ENCODE peak calls at places on chromosomes 12 and 14, in nine cellular contexts. V is epithelial cell of prostate, A is KG1, U is GM13976, Z is NCI-H2107, K is RCC 7860, H is AG09319, D is iPS DF 19.7, P is breast epithelium. S is an unnamed sample.

GRCh38 chr14:77133718-77134338 is 7.8 kb downstream of the ZDHHC22 start:
- DNase-seq in V (no peak), A (peak; percentile 5), U (peak; percentile 86), Z (no peak), K (peak; percentile 8), H (no peak), D (no peak), P (peak; percentile 65), S (no peak)

GRCh38 chr12:2879853-2880252 is 2.8 kb downstream of the RHNO1 start:
- DNase-seq in V (no peak), A (no peak), U (no peak), Z (no peak), K (no peak), H (no peak), D (no peak), P (no peak), S (no peak)

GRCh38 chr12:12194206-12194605 is 72.6 kb downstream of the LRP6 start:
- DNase-seq in V (no peak), A (no peak), U (no peak), Z (no peak), K (peak; percentile 18), H (no peak), D (no peak), P (no peak), S (no peak)

GRCh38 chr12:13487326-13487725 is 290.8 kb downstream of the EMP1 start:
- DNase-seq in V (no peak), A (no peak), U (no peak), Z (no peak), K (no peak), H (no peak), D (no peak), P (no peak), S (no peak)

GRCh38 chr14:21300892-21301291 is 21.0 kb downstream of the RPGRIP1 start:
- DNase-seq in V (no peak), A (no peak), U (peak; percentile 51), Z (no peak), K (no peak), H (no peak), D (no peak), P (no peak), S (no peak)

GRCh38 chr12:128784030-128784770 is 39.6 kb downstream of the SLC15A4 start:
- DNase-seq in V (no peak), A (no peak), U (no peak), Z (no peak), K (peak; percentile 81), H (no peak), D (no peak), P (no peak), S (no peak)

GRCh38 chr12:25730489-25731349 is 177.6 kb upstream of the LMNTD1 start:
- DNase-seq in V (no peak), A (peak; percentile 71), U (no peak), Z (no peak), K (no peak), H (no peak), D (peak; percentile 25), P (no peak), S (no peak)

GRCh38 chr12:13116259-13116658 is 12.8 kb upstream of the GSG1 start:
- DNase-seq in V (no peak), A (no peak), U (no peak), Z (no peak), K (no peak), H (no peak), D (no peak), P (no peak), S (no peak)

GRCh38 chr12:121454921-121455320 is 55.0 kb downstream of the RNF34 start:
- DNase-seq in V (no peak), A (no peak), U (no peak), Z (no peak), K (no peak), H (no peak), D (no peak), P (no peak), S (no peak)

GRCh38 chr12:19451196-19451595 is 11.9 kb downstream of the AEBP2 start:
- DNase-seq in V (no peak), A (no peak), U (no peak), Z (no peak), K (no peak), H (no peak), D (no peak), P (no peak), S (no peak)

GRCh38 chr12:114777052-114777451 is 93.1 kb upstream of the TBX3 start:
- DNase-seq in V (no peak), A (no peak), U (no peak), Z (no peak), K (peak; percentile 57), H (no peak), D (no peak), P (no peak), S (no peak)

GRCh38 chr14:21087294-21088091 is 11.0 kb downstream of the ZNF219 start:
- DNase-seq in V (no peak), A (no peak), U (peak; percentile 62), Z (no peak), K (peak; percentile 92), H (peak; percentile 90), D (no peak), P (no peak), S (peak; percentile 74)

GRCh38 chr12:104182144-104182543 is 33.4 kb upstream of the TXNRD1 start:
- DNase-seq in V (no peak), A (no peak), U (no peak), Z (no peak), K (no peak), H (peak; percentile 92), D (no peak), P (no peak), S (no peak)

GRCh38 chr12:132178801-132179401 is 34.6 kb downstream of the NOC4L start:
- DNase-seq in V (no peak), A (no peak), U (no peak), Z (peak; percentile 69), K (no peak), H (no peak), D (no peak), P (no peak), S (no peak)

GRCh38 chr14:69937367-69937777 is 58.2 kb downstream of the SMOC1 start:
- DNase-seq in V (no peak), A (no peak), U (no peak), Z (no peak), K (no peak), H (no peak), D (no peak), P (no peak), S (no peak)

GRCh38 chr12:40515041-40515825 is 177.0 kb upstream of the CNTN1 start:
- DNase-seq in V (peak; percentile 6), A (no peak), U (peak; percentile 7), Z (no peak), K (no peak), H (no peak), D (no peak), P (no peak), S (no peak)

GRCh38 chr12:127455347-127456265 is 811.4 kb upstream of the TMEM132C start:
- DNase-seq in V (no peak), A (no peak), U (peak; percentile 25), Z (no peak), K (no peak), H (no peak), D (peak; percentile 15), P (no peak), S (no peak)

GRCh38 chr14:20904393-20905029 is 13.3 kb downstream of the RNASE3 start:
- DNase-seq in V (no peak), A (no peak), U (no peak), Z (no peak), K (no peak), H (no peak), D (peak; percentile 38), P (no peak), S (no peak)

GRCh38 chr12:67427336-67427735 is 158.2 kb downstream of the CAND1 start:
- DNase-seq in V (no peak), A (no peak), U (no peak), Z (no peak), K (no peak), H (no peak), D (no peak), P (no peak), S (no peak)

GRCh38 chr14:53509845-53510244 is 356.7 kb upstream of the DDHD1 start:
- DNase-seq in V (peak; percentile 96), A (no peak), U (no peak), Z (no peak), K (no peak), H (peak; percentile 71), D (no peak), P (no peak), S (no peak)

GRCh38 chr12:29223936-29224921 is 75.2 kb downstream of the FAR2 start:
- DNase-seq in V (no peak), A (no peak), U (no peak), Z (no peak), K (no peak), H (no peak), D (no peak), P (no peak), S (no peak)

GRCh38 chr12:12976366-12976765 is 23.7 kb downstream of the HEBP1 start:
- DNase-seq in V (peak; percentile 72), A (no peak), U (no peak), Z (no peak), K (peak; percentile 47), H (peak; percentile 79), D (no peak), P (no peak), S (no peak)

GRCh38 chr14:66228267-66228970 is 257.8 kb upstream of the CCDC196 start:
- DNase-seq in V (peak; percentile 53), A (no peak), U (no peak), Z (no peak), K (peak; percentile 74), H (no peak), D (no peak), P (no peak), S (no peak)

GRCh38 chr12:115207216-115207915 is 523.4 kb upstream of the TBX3 start:
- DNase-seq in V (no peak), A (no peak), U (no peak), Z (no peak), K (no peak), H (no peak), D (no peak), P (no peak), S (no peak)

GRCh38 chr14:95507701-95508103 is 8.7 kb downstream of the SYNE3 start:
- DNase-seq in V (no peak), A (no peak), U (no peak), Z (no peak), K (peak; percentile 79), H (no peak), D (no peak), P (no peak), S (no peak)

GRCh38 chr12:107379852-107380567 is 286.7 kb upstream of the CRY1 start:
- DNase-seq in V (peak; percentile 46), A (no peak), U (no peak), Z (peak; percentile 10), K (peak; percentile 15), H (peak; percentile 54), D (no peak), P (no peak), S (peak; percentile 78)

GRCh38 chr12:43277630-43278267 is 274.3 kb downstream of the ADAMTS20 start:
- DNase-seq in V (peak; percentile 88), A (no peak), U (no peak), Z (no peak), K (peak; percentile 50), H (no peak), D (no peak), P (no peak), S (no peak)

GRCh38 chr12:24743891-24744793 is 204.8 kb downstream of the BCAT1 start:
- DNase-seq in V (no peak), A (no peak), U (no peak), Z (no peak), K (no peak), H (no peak), D (no peak), P (no peak), S (no peak)

GRCh38 chr12:124191024-124191359 is 103.9 kb upstream of the RFLNA start:
- DNase-seq in V (no peak), A (no peak), U (no peak), Z (no peak), K (peak; percentile 11), H (no peak), D (peak; percentile 33), P (no peak), S (no peak)

GRCh38 chr12:18824287-18824686 is 86.4 kb downstream of the CAPZA3 start:
- DNase-seq in V (no peak), A (no peak), U (no peak), Z (no peak), K (no peak), H (no peak), D (no peak), P (no peak), S (no peak)